ENCODE peak calls at places on chromosomes 13 and 19, in six cellular contexts. X is H1, C is GM12878, Y is K562, V is HCT116, P is HepG2. B is an unnamed sample.

GRCh38 chr13:74773263-74773662 is 639.1 kb upstream of the KLF12 start:
- DNase-seq in X (no peak), C (no peak), Y (no peak), V (no peak), P (no peak), B (no peak)

GRCh38 chr19:13070425-13071140 is 32.1 kb downstream of the LYL1 start:
- DNase-seq in X (no peak), C (no peak), Y (no peak), V (no peak), P (no peak), B (no peak)

GRCh38 chr19:1651061-1651547 is 1.3 kb downstream of the TCF3 start:
- DNase-seq in X (no peak), C (peak), Y (no peak), V (no peak), P (no peak), B (no peak)

GRCh38 chr13:26681036-26681435 is 79.5 kb downstream of the GPR12 start:
- DNase-seq in X (no peak), C (no peak), Y (no peak), V (no peak), P (no peak), B (no peak)

GRCh38 chr13:91174886-91175501 is 172.5 kb upstream of the MIR17HG start:
- DNase-seq in X (no peak), C (no peak), Y (no peak), V (no peak), P (no peak), B (no peak)

GRCh38 chr13:72726721-72727416 is 560 bp downstream of the MZT1 start:
- DNase-seq in X (no peak), C (no peak), Y (peak), V (peak), P (peak), B (no peak)

GRCh38 chr13:44578064-44578394 is 1.9 kb upstream of the TSC22D1 start:
- DNase-seq in X (no peak), C (no peak), Y (no peak), V (no peak), P (no peak), B (peak)

GRCh38 chr19:52211926-52212571 is 22.2 kb downstream of the PPP2R1A start:
- DNase-seq in X (no peak), C (no peak), Y (no peak), V (no peak), P (no peak), B (peak)

GRCh38 chr19:33727331-33728028 is 69.2 kb upstream of the KCTD15 start:
- DNase-seq in X (no peak), C (no peak), Y (no peak), V (no peak), P (no peak), B (peak)

GRCh38 chr13:99386911-99387788 is 80.0 kb upstream of the GPR183 start:
- DNase-seq in X (peak), C (peak), Y (peak), V (peak), P (peak), B (peak)

GRCh38 chr19:2089001-2089711 is 7.0 kb downstream of the MOB3A start:
- DNase-seq in X (no peak), C (peak), Y (no peak), V (no peak), P (no peak), B (no peak)

GRCh38 chr19:1260749-1261511 is 8.2 kb upstream of the CIRBP start:
- DNase-seq in X (peak), C (peak), Y (peak), V (peak), P (peak), B (peak)

GRCh38 chr13:74758188-74758587 is 624.0 kb upstream of the KLF12 start:
- DNase-seq in X (no peak), C (no peak), Y (no peak), V (no peak), P (no peak), B (no peak)

GRCh38 chr13:24870380-24870760 is 106.4 kb downstream of the RNF17 start:
- DNase-seq in X (no peak), C (no peak), Y (no peak), V (no peak), P (no peak), B (no peak)

GRCh38 chr19:9793051-9793591 is 24.6 kb upstream of the ZNF846 start:
- DNase-seq in X (no peak), C (no peak), Y (peak), V (no peak), P (no peak), B (peak)

GRCh38 chr13:33388254-33388998 is 102.9 kb upstream of the STARD13 start:
- DNase-seq in X (no peak), C (no peak), Y (no peak), V (peak), P (no peak), B (no peak)

GRCh38 chr13:99704390-99704789 is 203.1 kb downstream of the TM9SF2 start:
- DNase-seq in X (no peak), C (no peak), Y (no peak), V (no peak), P (no peak), B (no peak)

GRCh38 chr13:78401833-78402232 is 201.5 kb downstream of the POU4F1 start:
- DNase-seq in X (no peak), C (no peak), Y (no peak), V (no peak), P (no peak), B (no peak)

GRCh38 chr13:99992376-99992775 is 10.8 kb downstream of the ZIC2 start:
- DNase-seq in X (no peak), C (no peak), Y (no peak), V (no peak), P (no peak), B (no peak)

GRCh38 chr13:111360452-111360851 is 40.0 kb downstream of the TEX29 start:
- DNase-seq in X (no peak), C (no peak), Y (no peak), V (no peak), P (no peak), B (no peak)

DNA sequence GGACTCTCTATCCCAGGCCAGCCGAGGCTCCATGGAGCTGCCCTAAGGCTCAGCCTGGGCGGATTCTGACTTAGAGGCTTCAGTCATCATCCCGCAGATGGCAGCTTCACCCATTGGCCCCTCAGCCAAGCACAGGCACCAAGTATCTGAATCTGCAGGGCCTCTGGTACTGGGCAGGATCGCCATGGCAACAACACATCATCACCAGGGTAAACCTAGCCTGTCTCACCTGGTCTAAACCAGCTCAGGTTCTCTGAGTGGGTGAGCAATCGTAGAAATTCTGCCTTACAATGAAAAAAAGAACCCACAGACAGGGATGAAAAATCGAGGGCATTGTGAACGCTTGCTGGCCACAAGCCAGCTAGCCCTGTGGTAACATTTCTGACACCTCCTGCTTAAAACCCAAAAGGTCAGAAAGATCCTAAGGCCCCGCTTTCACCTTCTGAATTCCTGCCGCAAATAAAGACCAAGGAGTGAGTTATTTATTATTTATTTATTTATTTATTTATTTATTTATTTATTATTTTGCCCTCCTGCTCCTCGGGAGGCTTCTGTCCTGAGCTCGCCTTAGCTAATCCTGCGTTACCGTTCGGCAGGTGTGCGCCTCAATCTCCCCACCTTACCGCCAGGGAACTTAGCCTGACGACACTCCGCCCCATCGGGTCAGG is 12.0 kb upstream of the CEACAM21 start:
- DNase-seq in X (no peak), C (no peak), Y (no peak), V (no peak), P (no peak), B (no peak)
- TF ChIP-seq JUND in X (no peak), C (no peak), Y (no peak), V (no peak), P (no peak), B (no peak)

GRCh38 chr19:16208064-16208759 is 10.5 kb downstream of the AP1M1 start:
- DNase-seq in X (no peak), C (no peak), Y (no peak), V (no peak), P (no peak), B (no peak)
- TF ChIP-seq JUND in X (no peak), C (no peak), Y (no peak), V (no peak), P (no peak), B (no peak)

GRCh38 chr13:101454767-101455166 is 2.3 kb downstream of the ITGBL1 start:
- DNase-seq in X (no peak), C (no peak), Y (no peak), V (no peak), P (no peak), B (no peak)

GRCh38 chr13:101452519-101453485 is at the start of gene ITGBL1:
- DNase-seq in X (no peak), C (no peak), Y (no peak), V (no peak), P (no peak), B (no peak)

GRCh38 chr13:101455863-101456262 is 3.4 kb downstream of the ITGBL1 start:
- DNase-seq in X (no peak), C (no peak), Y (no peak), V (no peak), P (no peak), B (no peak)

GRCh38 chr13:101451641-101452040 is 834 bp upstream of the ITGBL1 start:
- DNase-seq in X (no peak), C (no peak), Y (no peak), V (no peak), P (no peak), B (no peak)

DNA sequence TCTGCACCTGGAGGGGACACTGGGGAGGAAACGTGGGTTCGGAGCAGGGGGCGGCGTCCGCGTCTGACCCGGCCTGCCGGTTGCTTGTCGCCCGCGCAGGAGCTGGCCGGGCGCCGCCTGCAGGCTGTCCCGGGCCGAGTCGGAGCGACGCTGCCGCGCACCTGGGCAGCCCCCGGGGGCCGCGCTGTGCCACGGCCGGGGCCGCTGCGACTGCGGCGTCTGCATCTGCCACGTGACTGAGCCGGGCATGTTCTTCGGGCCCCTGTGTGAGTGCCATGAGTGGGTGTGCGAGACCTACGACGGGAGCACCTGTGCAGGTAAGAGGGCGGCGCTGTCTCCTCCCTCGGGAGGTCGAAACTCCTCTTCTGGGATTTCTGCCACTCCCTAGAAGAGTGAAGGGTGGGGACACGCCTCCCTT is 1.3 kb downstream of the ITGBL1 start:
- DNase-seq in X (no peak), C (no peak), Y (no peak), V (no peak), P (no peak), B (peak)
- TF ChIP-seq JUND in X (no peak), C (no peak), Y (no peak), V (no peak), P (no peak), B (no peak)

GRCh38 chr13:39501711-39502324 is 101.2 kb downstream of the LHFPL6 start:
- DNase-seq in X (no peak), C (no peak), Y (no peak), V (no peak), P (no peak), B (no peak)
- TF ChIP-seq JUND in X (no peak), C (no peak), Y (no peak), V (no peak), P (no peak), B (no peak)

DNA sequence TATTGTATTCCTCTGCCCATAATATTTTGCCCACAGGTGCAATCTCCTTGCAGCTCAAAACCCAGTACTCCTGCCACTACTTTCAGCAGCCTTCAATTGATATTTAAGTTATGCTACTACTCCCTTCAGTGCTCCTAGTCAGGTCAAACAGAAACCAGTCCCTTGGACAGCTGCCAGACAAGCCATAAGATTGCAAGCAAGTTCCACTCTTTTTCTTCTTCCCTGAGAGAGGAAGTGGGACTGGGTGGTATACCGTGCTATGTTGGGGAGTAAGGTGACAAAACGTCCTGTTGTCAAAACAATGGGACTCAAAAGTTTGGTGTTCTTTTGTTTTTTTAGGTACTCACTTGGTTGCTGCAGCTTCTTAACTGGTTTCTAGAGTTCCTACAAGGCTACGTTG is 63.1 kb upstream of the FRY start:
- DNase-seq in X (no peak), C (no peak), Y (no peak), V (no peak), P (no peak), B (no peak)
- TF ChIP-seq JUND in X (no peak), C (no peak), Y (no peak), V (no peak), P (no peak), B (no peak)

B was measured in T47D.